ENCODE peak calls at places on chromosomes 1 and 21, in six cellular contexts. L, Z, S, W, M and P are unnamed samples.

GRCh38 chr1:42684139-42684538 is 1.9 kb downstream of the YBX1 start:
- DNase-seq in L (peak; percentile 11), Z (peak; percentile 38), S (no peak), W (no peak), M (no peak), P (peak; percentile 30)

GRCh38 chr21:38780879-38781278 is 24.9 kb upstream of the ETS2 start:
- DNase-seq in L (no peak), Z (no peak), S (no peak), W (no peak), M (no peak), P (no peak)

GRCh38 chr1:183702087-183702812 is 49.1 kb upstream of the APOBEC4 start:
- DNase-seq in L (no peak), Z (no peak), S (no peak), W (no peak), M (no peak), P (no peak)

GRCh38 chr1:20663365-20663764 is 2.2 kb upstream of the DDOST start:
- DNase-seq in L (no peak), Z (no peak), S (no peak), W (no peak), M (no peak), P (no peak)

GRCh38 chr1:48679107-48679506 is 97.6 kb downstream of the BEND5 start:
- DNase-seq in L (peak; percentile 42), Z (no peak), S (no peak), W (no peak), M (no peak), P (no peak)

GRCh38 chr1:14974361-14974760 is 179.2 kb upstream of the TMEM51 start:
- DNase-seq in L (peak; percentile 33), Z (no peak), S (no peak), W (no peak), M (no peak), P (no peak)

GRCh38 chr21:38712076-38712475 is 93.7 kb upstream of the ETS2 start:
- DNase-seq in L (peak; percentile 41), Z (peak; percentile 64), S (no peak), W (no peak), M (no peak), P (peak; percentile 63)

GRCh38 chr21:29825936-29826335 is 113.9 kb downstream of the GRIK1 start:
- DNase-seq in L (no peak), Z (no peak), S (no peak), W (no peak), M (no peak), P (no peak)

GRCh38 chr1:31750858-31751638 is 13.1 kb downstream of the ADGRB2 start:
- DNase-seq in L (peak; percentile 57), Z (no peak), S (peak; percentile 27), W (no peak), M (no peak), P (peak; percentile 83)

GRCh38 chr1:230820568-230820967 is 47.8 kb downstream of the C1orf198 start:
- DNase-seq in L (no peak), Z (no peak), S (no peak), W (no peak), M (no peak), P (no peak)

GRCh38 chr1:15616704-15617172 is 520 bp upstream of the DDI2 start:
- DNase-seq in L (no peak), Z (peak; percentile 42), S (no peak), W (no peak), M (no peak), P (peak; percentile 50)

GRCh38 chr1:221316491-221317056 is 425.3 kb downstream of the DUSP10 start:
- DNase-seq in L (peak; percentile 83), Z (no peak), S (no peak), W (no peak), M (no peak), P (no peak)

DNA sequence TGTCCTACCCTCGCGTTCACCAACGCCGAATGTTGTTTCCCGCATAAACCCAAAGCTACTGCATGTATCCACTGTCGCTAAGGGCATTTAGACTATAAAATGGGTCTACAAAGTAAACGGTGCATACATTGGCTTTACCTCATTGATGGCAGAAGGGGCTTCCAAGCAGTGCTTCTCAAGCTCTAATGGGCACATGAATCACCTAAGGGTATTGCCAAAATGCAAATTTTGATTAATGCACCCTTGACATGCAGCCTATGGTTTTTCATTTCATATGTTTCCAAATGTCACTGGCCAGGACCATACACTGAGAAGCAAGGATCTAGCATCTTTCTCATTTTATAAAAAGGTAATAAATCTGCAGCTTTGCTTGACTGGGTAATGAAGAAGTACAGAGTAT is 2.7 kb downstream of the OR6F1 start:
- DNase-seq in L (no peak), Z (no peak), S (no peak), W (no peak), M (no peak), P (no peak)
- H3K9me3 ChIP-seq in L (no peaks in the 10 kb centered on the region), Z (peaks cover 2% of the 10 kb centered on the region), S (peaks cover 20% of the 10 kb centered on the region), W (no peaks in the 10 kb centered on the region), M (peaks cover 1% of the 10 kb centered on the region), P (no peaks in the 10 kb centered on the region)

DNA sequence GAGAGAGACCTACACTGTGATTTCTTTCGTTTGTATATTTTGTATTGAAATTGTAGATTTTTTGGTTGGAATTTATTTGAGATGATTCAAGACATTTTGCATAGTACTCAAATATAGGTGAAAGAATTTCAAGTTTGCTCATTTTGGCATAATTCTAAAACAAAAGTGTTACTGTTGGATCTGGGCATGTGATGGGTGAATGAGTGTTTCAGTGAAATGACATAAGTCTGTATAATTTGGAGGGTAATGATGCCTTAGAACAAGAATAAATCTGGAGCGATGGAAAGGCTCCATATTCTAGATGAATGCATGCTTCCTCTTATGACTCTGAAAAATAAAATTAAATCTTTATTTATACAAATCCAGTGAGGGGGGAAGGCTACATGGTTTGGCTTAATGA is 41.0 kb downstream of the NFIA start:
- DNase-seq in L (no peak), Z (no peak), S (no peak), W (no peak), M (no peak), P (no peak)
- H3K9me3 ChIP-seq in L (no peaks in the 10 kb centered on the region), Z (no peaks in the 10 kb centered on the region), S (no peaks in the 10 kb centered on the region), W (no peaks in the 10 kb centered on the region), M (no peaks in the 10 kb centered on the region), P (no peaks in the 10 kb centered on the region)

GRCh38 chr1:235670157-235670776 is 20.7 kb upstream of the GNG4 start:
- DNase-seq in L (no peak), Z (no peak), S (no peak), W (no peak), M (no peak), P (no peak)
- H3K9me3 ChIP-seq in L (no peaks in the 10 kb centered on the region), Z (no peaks in the 10 kb centered on the region), S (peaks cover 20% of the 10 kb centered on the region), W (peaks cover 20% of the 10 kb centered on the region), M (peaks cover 10% of the 10 kb centered on the region), P (peaks cover 26% of the 10 kb centered on the region)

GRCh38 chr1:2921970-2922686 is 99.1 kb upstream of the ACTRT2 start:
- DNase-seq in L (no peak), Z (no peak), S (no peak), W (no peak), M (no peak), P (peak; percentile 24)
- H3K9me3 ChIP-seq in L (no peaks in the 10 kb centered on the region), Z (peaks cover 4% of the 10 kb centered on the region), S (peaks cover 100% of the 10 kb centered on the region), W (no peaks in the 10 kb centered on the region), M (no peaks in the 10 kb centered on the region), P (no peaks in the 10 kb centered on the region)

DNA sequence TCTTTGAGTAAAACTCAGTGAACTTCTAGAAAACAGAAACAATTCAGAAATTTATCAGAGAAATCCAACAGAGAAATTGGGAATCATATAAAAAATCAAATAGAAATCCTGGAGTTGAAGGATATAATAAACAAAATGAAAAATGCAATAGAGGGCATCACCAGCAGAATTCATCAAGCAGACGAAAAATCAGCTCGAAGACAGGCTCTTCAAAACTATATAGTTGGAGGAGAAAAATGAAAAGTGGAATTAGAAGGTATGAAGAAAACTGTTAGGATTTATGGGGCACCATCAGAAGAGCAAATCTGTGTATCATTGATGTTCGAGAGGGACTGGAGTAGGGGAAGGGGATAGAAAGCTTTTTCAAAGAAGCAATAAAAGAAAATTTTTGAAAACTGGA is 121.5 kb upstream of the GPR52 start:
- DNase-seq in L (no peak), Z (no peak), S (no peak), W (no peak), M (no peak), P (no peak)
- H3K9me3 ChIP-seq in L (no peaks in the 10 kb centered on the region), Z (peaks cover 8% of the 10 kb centered on the region), S (peaks cover 4% of the 10 kb centered on the region), W (peaks cover 7% of the 10 kb centered on the region), M (peaks cover 6% of the 10 kb centered on the region), P (peaks cover 16% of the 10 kb centered on the region)

DNA sequence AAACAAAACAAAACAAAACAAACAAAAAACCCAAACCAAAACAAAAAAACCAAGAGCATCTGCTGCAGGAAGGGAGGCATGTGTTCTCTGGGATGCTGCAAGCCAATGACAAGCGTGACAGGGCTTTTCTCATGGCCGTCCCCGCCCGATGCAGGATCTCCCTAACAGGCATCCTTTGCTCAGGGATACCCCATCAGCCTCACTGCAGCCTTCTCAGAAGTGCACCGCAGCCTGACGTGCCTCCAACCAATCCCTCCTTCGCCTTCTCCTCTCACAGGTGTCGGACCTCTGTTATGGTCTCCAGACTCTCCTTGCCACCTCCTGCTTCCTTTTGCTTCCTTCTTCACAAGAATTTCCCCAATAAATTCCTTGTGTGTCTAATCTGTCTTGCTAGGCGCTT is 147.2 kb downstream of the PCP4 start:
- DNase-seq in L (no peak), Z (no peak), S (no peak), W (no peak), M (no peak), P (no peak)
- H3K9me3 ChIP-seq in L (no peaks in the 10 kb centered on the region), Z (no peaks in the 10 kb centered on the region), S (peaks cover 57% of the 10 kb centered on the region), W (no peaks in the 10 kb centered on the region), M (no peaks in the 10 kb centered on the region), P (no peaks in the 10 kb centered on the region)